ENCODE peak calls at places on chromosome 20, in six cellular contexts. G is lower lobe of right lung, H is nephron progenitor cell, Y is IMR-90, S is ELF-1, Q is esophagus squamous epithelium. Z is an unnamed sample.

GRCh38 chr20:61037498-61037897 is 214.6 kb upstream of the CDH4 start:
- DNase-seq in G (no peak), H (no peak), Y (no peak), S (no peak), Q (no peak), Z (no peak)

GRCh38 chr20:31567380-31567720 is 37.7 kb upstream of the ID1 start:
- DNase-seq in G (no peak), H (no peak), Y (no peak), S (no peak), Q (no peak), Z (no peak)

GRCh38 chr20:58888521-58889333 is 36.2 kb downstream of the GNAS start:
- DNase-seq in G (peak; percentile 90), H (peak; percentile 79), Y (peak; percentile 72), S (peak; percentile 89), Q (peak; percentile 8), Z (peak; percentile 78)

GRCh38 chr20:25699914-25700313 is 3.3 kb upstream of the ZNF337 start:
- DNase-seq in G (no peak), H (no peak), Y (no peak), S (no peak), Q (no peak), Z (peak; percentile 7)

GRCh38 chr20:24978493-24978892 is 14.1 kb downstream of the APMAP start:
- DNase-seq in G (no peak), H (no peak), Y (no peak), S (no peak), Q (no peak), Z (no peak)

GRCh38 chr20:46618316-46619110 is 32.7 kb downstream of the SLC13A3 start:
- DNase-seq in G (no peak), H (no peak), Y (no peak), S (no peak), Q (no peak), Z (no peak)

GRCh38 chr20:47191074-47191673 is 165.3 kb downstream of the ZMYND8 start:
- DNase-seq in G (no peak), H (no peak), Y (peak; percentile 35), S (no peak), Q (no peak), Z (peak; percentile 16)

GRCh38 chr20:47181056-47181862 is 175.2 kb downstream of the ZMYND8 start:
- DNase-seq in G (no peak), H (no peak), Y (peak; percentile 83), S (peak; percentile 62), Q (no peak), Z (peak; percentile 86)